ENCODE peak calls at places on chromosomes 3 and 15, in eight cellular contexts. One of them, this sample, is unnamed.

GRCh38 chr3:187811580-187812250 is 66.4 kb upstream of the BCL6 start:
- DNase-seq in right lobe of liver: no peak
- DNase-seq in K562: no peak
- DNase-seq in A549: peak; percentile 42
- DNase-seq in suprapubic skin: no peak
- DNase-seq in ovary: no peak
- DNase-seq in sigmoid colon: no peak
- DNase-seq in tibial nerve: no peak
- DNase-seq in this sample: no peak

GRCh38 chr15:41474941-41475340 is 18.7 kb upstream of the ITPKA start:
- DNase-seq in ovary: no peak
- DNase-seq in suprapubic skin: no peak
- DNase-seq in A549: no peak
- DNase-seq in K562: no peak
- DNase-seq in right lobe of liver: no peak
- DNase-seq in tibial nerve: no peak
- DNase-seq in sigmoid colon: no peak
- DNase-seq in this sample: no peak

GRCh38 chr3:57928511-57928910 is 79.7 kb upstream of the FLNB start:
- DNase-seq in tibial nerve: no peak
- DNase-seq in suprapubic skin: no peak
- DNase-seq in A549: no peak
- DNase-seq in right lobe of liver: no peak
- DNase-seq in sigmoid colon: no peak
- DNase-seq in K562: no peak
- DNase-seq in ovary: no peak
- DNase-seq in this sample: no peak

GRCh38 chr3:150737874-150738679 is 24.9 kb downstream of the SIAH2 start:
- DNase-seq in tibial nerve: no peak
- DNase-seq in sigmoid colon: no peak
- DNase-seq in right lobe of liver: no peak
- DNase-seq in K562: peak; percentile 89
- DNase-seq in A549: no peak
- DNase-seq in suprapubic skin: no peak
- DNase-seq in ovary: peak; percentile 61
- DNase-seq in this sample: no peak

GRCh38 chr15:79682285-79682684 is 214.5 kb downstream of the MTHFS start:
- DNase-seq in suprapubic skin: no peak
- DNase-seq in right lobe of liver: no peak
- DNase-seq in sigmoid colon: no peak
- DNase-seq in ovary: peak; percentile 8
- DNase-seq in K562: no peak
- DNase-seq in tibial nerve: no peak
- DNase-seq in A549: peak; percentile 52
- DNase-seq in this sample: peak; percentile 27

GRCh38 chr15:78914027-78914764 is 30.6 kb downstream of the CTSH start:
- DNase-seq in sigmoid colon: peak; percentile 91
- DNase-seq in K562: peak; percentile 29
- DNase-seq in right lobe of liver: no peak
- DNase-seq in ovary: peak; percentile 69
- DNase-seq in tibial nerve: peak; percentile 44
- DNase-seq in suprapubic skin: peak; percentile 88
- DNase-seq in A549: peak; percentile 43
- DNase-seq in this sample: no peak

GRCh38 chr3:114758828-114759709 is 388.0 kb downstream of the ZBTB20 start:
- DNase-seq in K562: no peak
- DNase-seq in sigmoid colon: no peak
- DNase-seq in A549: peak; percentile 30
- DNase-seq in ovary: no peak
- DNase-seq in suprapubic skin: no peak
- DNase-seq in right lobe of liver: no peak
- DNase-seq in tibial nerve: no peak
- DNase-seq in this sample: no peak

GRCh38 chr3:150236683-150237082 is 171.4 kb upstream of the TSC22D2 start:
- DNase-seq in tibial nerve: no peak
- DNase-seq in K562: no peak
- DNase-seq in right lobe of liver: no peak
- DNase-seq in sigmoid colon: no peak
- DNase-seq in A549: no peak
- DNase-seq in suprapubic skin: no peak
- DNase-seq in ovary: no peak
- DNase-seq in this sample: no peak

DNA sequence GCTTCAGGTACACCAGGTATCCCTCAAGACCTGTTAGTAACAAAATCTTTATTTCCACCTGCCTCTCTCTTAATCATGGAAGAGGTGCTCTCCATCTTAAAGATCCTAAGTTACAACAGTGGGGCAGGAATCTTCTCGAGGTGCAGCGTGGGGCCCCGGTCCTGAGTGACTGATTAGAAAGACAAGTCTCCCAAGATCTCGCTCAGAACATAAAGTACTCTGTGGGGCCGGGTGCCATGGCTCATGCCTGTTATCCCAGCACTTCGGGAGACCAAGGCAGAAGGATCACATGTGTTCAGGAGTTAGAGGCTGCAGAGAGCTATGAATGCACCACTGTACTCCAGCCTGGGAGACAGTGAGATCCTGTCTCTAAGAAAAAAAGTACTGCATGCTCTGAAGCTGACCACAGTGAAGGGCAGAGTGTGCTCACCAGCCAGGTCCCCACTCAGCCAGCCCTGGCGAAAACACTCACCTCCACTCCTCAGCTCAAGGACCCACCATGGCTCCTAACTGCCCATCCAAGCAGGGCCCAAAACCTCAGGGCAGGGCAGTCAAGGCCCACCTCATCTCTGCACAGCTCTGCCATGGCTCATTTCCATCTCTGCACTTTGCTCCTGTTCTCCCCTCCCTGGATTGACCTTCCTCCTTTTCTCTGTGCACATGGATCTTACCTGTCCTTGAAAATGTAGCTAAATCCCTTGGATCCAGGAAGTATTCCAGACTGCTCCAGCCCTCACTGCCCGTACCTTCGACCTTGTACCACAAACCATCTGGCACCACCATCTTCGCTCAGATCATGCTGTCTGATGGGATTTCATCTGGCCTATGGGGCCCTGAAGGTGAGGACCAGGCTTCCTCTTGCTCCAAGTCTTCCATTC is 7.1 kb downstream of the SEMA7A start:
- DNase-seq in tibial nerve: no peak
- DNase-seq in K562: no peak
- DNase-seq in A549: no peak
- DNase-seq in right lobe of liver: no peak
- DNase-seq in sigmoid colon: no peak
- DNase-seq in ovary: no peak
- DNase-seq in suprapubic skin: no peak
- DNase-seq in this sample: no peak
- TF ChIP-seq POLR2A in tibial nerve: no peak
- TF ChIP-seq POLR2A in K562: no peak
- TF ChIP-seq POLR2A in A549: no peak
- TF ChIP-seq POLR2A in right lobe of liver: no peak
- TF ChIP-seq POLR2A in sigmoid colon: no peak
- TF ChIP-seq POLR2A in ovary: no peak
- TF ChIP-seq POLR2A in suprapubic skin: no peak
- TF ChIP-seq POLR2A in this sample: no peak

GRCh38 chr3:48502121-48502520 is 1.9 kb downstream of the SHISA5 start:
- DNase-seq in tibial nerve: no peak
- DNase-seq in A549: no peak
- DNase-seq in sigmoid colon: no peak
- DNase-seq in right lobe of liver: no peak
- DNase-seq in K562: no peak
- DNase-seq in suprapubic skin: no peak
- DNase-seq in ovary: no peak
- DNase-seq in this sample: no peak

GRCh38 chr3:48503406-48504050 is 446 bp downstream of the SHISA5 start:
- DNase-seq in ovary: peak; percentile 56
- DNase-seq in sigmoid colon: peak; percentile 88
- DNase-seq in K562: peak; percentile 64
- DNase-seq in right lobe of liver: no peak
- DNase-seq in A549: no peak
- DNase-seq in tibial nerve: peak; percentile 43
- DNase-seq in suprapubic skin: peak; percentile 85
- DNase-seq in this sample: peak; percentile 51

GRCh38 chr3:48504051-48504946 is at the start of gene SHISA5:
- DNase-seq in K562: peak; percentile 62
- DNase-seq in A549: peak; percentile 24
- DNase-seq in tibial nerve: peak; percentile 65
- DNase-seq in sigmoid colon: peak; percentile 90
- DNase-seq in suprapubic skin: peak; percentile 83
- DNase-seq in ovary: peak; percentile 80
- DNase-seq in right lobe of liver: peak; percentile 78
- DNase-seq in this sample: peak; percentile 82

GRCh38 chr3:48501196-48501595 is 2.8 kb downstream of the SHISA5 start:
- DNase-seq in K562: no peak
- DNase-seq in suprapubic skin: peak; percentile 57
- DNase-seq in sigmoid colon: no peak
- DNase-seq in tibial nerve: no peak
- DNase-seq in A549: no peak
- DNase-seq in right lobe of liver: no peak
- DNase-seq in ovary: no peak
- DNase-seq in this sample: no peak

GRCh38 chr3:48502728-48503168 is 1.2 kb downstream of the SHISA5 start:
- DNase-seq in ovary: peak; percentile 37
- DNase-seq in K562: no peak
- DNase-seq in tibial nerve: peak; percentile 29
- DNase-seq in sigmoid colon: peak; percentile 76
- DNase-seq in A549: no peak
- DNase-seq in suprapubic skin: no peak
- DNase-seq in right lobe of liver: no peak
- DNase-seq in this sample: peak; percentile 82
- H3K4me1 ChIP-seq in ovary: peaks cover 13% of the 10 kb centered on the region
- H3K4me1 ChIP-seq in K562: peaks cover 35% of the 10 kb centered on the region
- H3K4me1 ChIP-seq in tibial nerve: peaks cover 22% of the 10 kb centered on the region
- H3K4me1 ChIP-seq in sigmoid colon: peaks cover 23% of the 10 kb centered on the region
- H3K4me1 ChIP-seq in A549: peaks cover 26% of the 10 kb centered on the region
- H3K4me1 ChIP-seq in suprapubic skin: peaks cover 51% of the 10 kb centered on the region
- H3K4me1 ChIP-seq in right lobe of liver: peaks cover 4% of the 10 kb centered on the region
- H3K4me1 ChIP-seq in this sample: peaks cover 16% of the 10 kb centered on the region

GRCh38 chr3:32411442-32411841 is 19.8 kb downstream of the CMTM7 start:
- DNase-seq in right lobe of liver: no peak
- DNase-seq in tibial nerve: no peak
- DNase-seq in A549: no peak
- DNase-seq in sigmoid colon: no peak
- DNase-seq in ovary: no peak
- DNase-seq in suprapubic skin: no peak
- DNase-seq in K562: no peak
- DNase-seq in this sample: no peak
- TF ChIP-seq POLR2A in right lobe of liver: no peak
- TF ChIP-seq POLR2A in tibial nerve: no peak
- TF ChIP-seq POLR2A in A549: no peak
- TF ChIP-seq POLR2A in sigmoid colon: no peak
- TF ChIP-seq POLR2A in ovary: no peak
- TF ChIP-seq POLR2A in suprapubic skin: no peak
- TF ChIP-seq POLR2A in K562: no peak
- TF ChIP-seq POLR2A in this sample: no peak

DNA sequence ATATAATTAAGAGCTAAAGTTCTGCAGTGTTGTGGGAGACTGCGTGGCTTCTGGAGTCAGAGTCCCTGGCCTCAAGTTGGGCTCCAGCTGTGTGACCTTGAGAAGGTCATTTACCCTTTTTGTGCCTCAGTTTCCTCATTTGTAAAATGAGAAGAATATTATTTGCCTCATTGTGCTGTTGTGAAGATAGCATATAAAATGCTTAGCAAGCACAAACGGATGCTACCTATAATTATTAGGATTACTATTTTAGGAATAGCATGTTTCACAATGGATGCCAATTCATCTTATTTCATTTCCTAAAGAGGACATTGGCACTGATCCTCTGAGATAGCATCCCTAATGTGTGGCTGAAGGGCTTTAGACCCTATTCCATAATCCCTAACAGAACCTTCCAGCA is 148.2 kb downstream of the RBMS3 start:
- DNase-seq in A549: no peak
- DNase-seq in ovary: no peak
- DNase-seq in suprapubic skin: no peak
- DNase-seq in K562: no peak
- DNase-seq in sigmoid colon: no peak
- DNase-seq in tibial nerve: no peak
- DNase-seq in right lobe of liver: no peak
- DNase-seq in this sample: no peak
- H3K4me1 ChIP-seq in A549: peaks cover 14% of the 10 kb centered on the region
- H3K4me1 ChIP-seq in ovary: peaks cover 7% of the 10 kb centered on the region
- H3K4me1 ChIP-seq in suprapubic skin: peaks cover 2% of the 10 kb centered on the region
- H3K4me1 ChIP-seq in K562: no peaks in the 10 kb centered on the region
- H3K4me1 ChIP-seq in sigmoid colon: peaks cover 39% of the 10 kb centered on the region
- H3K4me1 ChIP-seq in tibial nerve: peaks cover 26% of the 10 kb centered on the region
- H3K4me1 ChIP-seq in right lobe of liver: no peaks in the 10 kb centered on the region
- H3K4me1 ChIP-seq in this sample: peaks cover 63% of the 10 kb centered on the region

GRCh38 chr3:185823280-185824044 is 1.4 kb downstream of the IGF2BP2 start:
- DNase-seq in right lobe of liver: peak; percentile 55
- DNase-seq in sigmoid colon: peak; percentile 69
- DNase-seq in tibial nerve: no peak
- DNase-seq in A549: no peak
- DNase-seq in suprapubic skin: peak; percentile 64
- DNase-seq in K562: peak; percentile 71
- DNase-seq in ovary: peak; percentile 35
- DNase-seq in this sample: peak; percentile 54

GRCh38 chr3:185818267-185818875 is 6.5 kb downstream of the IGF2BP2 start:
- DNase-seq in suprapubic skin: no peak
- DNase-seq in tibial nerve: no peak
- DNase-seq in ovary: no peak
- DNase-seq in right lobe of liver: no peak
- DNase-seq in K562: no peak
- DNase-seq in sigmoid colon: no peak
- DNase-seq in A549: no peak
- DNase-seq in this sample: no peak

GRCh38 chr3:185822957-185823279 is 1.9 kb downstream of the IGF2BP2 start:
- DNase-seq in suprapubic skin: no peak
- DNase-seq in tibial nerve: no peak
- DNase-seq in sigmoid colon: no peak
- DNase-seq in right lobe of liver: no peak
- DNase-seq in ovary: no peak
- DNase-seq in K562: no peak
- DNase-seq in A549: no peak
- DNase-seq in this sample: no peak

GRCh38 chr3:185822221-185822956 is 2.5 kb downstream of the IGF2BP2 start:
- DNase-seq in K562: peak; percentile 38
- DNase-seq in tibial nerve: no peak
- DNase-seq in A549: no peak
- DNase-seq in ovary: no peak
- DNase-seq in suprapubic skin: no peak
- DNase-seq in sigmoid colon: no peak
- DNase-seq in right lobe of liver: no peak
- DNase-seq in this sample: no peak

DNA sequence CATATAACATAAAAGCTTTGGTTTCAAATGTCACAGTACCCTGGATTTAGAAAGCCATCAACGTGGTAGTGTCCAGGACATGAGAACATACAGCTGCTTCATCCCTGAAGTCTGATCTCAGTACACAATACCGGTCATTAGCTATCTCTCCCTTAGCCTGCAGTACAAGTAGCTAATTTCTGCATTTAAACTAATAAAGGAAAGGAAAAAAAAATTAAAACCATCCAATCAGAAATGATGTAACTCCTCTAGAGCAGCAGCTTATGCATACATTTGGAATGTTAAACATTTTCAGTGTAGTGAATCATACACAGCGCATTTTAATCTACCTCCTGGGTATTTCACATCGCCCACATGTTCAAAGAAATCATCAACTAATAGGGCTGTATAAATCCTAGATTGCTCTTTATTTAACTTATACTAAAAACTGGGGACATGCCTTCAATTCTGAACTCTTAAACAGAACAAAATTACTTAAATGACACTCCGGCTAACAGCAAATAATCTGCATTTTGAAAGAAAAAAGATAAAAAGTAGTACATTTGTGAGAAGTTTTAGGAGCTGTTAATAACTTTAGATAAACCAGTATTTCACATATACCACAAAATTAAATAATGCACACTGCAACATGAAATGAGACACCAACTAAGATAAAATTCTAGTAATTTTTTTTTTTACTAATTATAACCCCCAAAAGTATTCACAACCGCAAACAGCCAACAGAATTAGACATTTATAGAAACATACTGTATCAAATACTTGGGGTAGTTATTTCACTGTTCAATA is 3.7 kb downstream of the IGF2BP2 start:
- DNase-seq in ovary: no peak
- DNase-seq in K562: peak; percentile 63
- DNase-seq in right lobe of liver: no peak
- DNase-seq in A549: peak; percentile 47
- DNase-seq in suprapubic skin: no peak
- DNase-seq in tibial nerve: no peak
- DNase-seq in sigmoid colon: no peak
- DNase-seq in this sample: no peak
- TF ChIP-seq POLR2A in ovary: no peak
- TF ChIP-seq POLR2A in K562: no peak
- TF ChIP-seq POLR2A in right lobe of liver: no peak
- TF ChIP-seq POLR2A in A549: no peak
- TF ChIP-seq POLR2A in suprapubic skin: no peak
- TF ChIP-seq POLR2A in tibial nerve: no peak
- TF ChIP-seq POLR2A in sigmoid colon: no peak
- TF ChIP-seq POLR2A in this sample: no peak

This sample was measured in thyroid gland.